ENCODE peak calls at places on chromosomes 11 and 22, in five cellular contexts. D, V, Q, P and K are unnamed samples.

GRCh38 chr22:22085702-22086500 is 103.3 kb upstream of the TOP3B start:
- DNase-seq in V (no peak), D (no peak), Q (no peak), P (no peak), K (no peak)

GRCh38 chr22:41267958-41268357 is 18.0 kb downstream of the RANGAP1 start:
- DNase-seq in P (no peak), D (no peak), Q (no peak), V (no peak), K (no peak)

GRCh38 chr11:108895579-108896480 is 231.0 kb downstream of the DDX10 start:
- DNase-seq in V (no peak), D (no peak), Q (no peak), P (no peak), K (no peak)

GRCh38 chr22:17157714-17158113 is 1.4 kb downstream of the HDHD5 start:
- DNase-seq in P (no peak), Q (no peak), D (no peak), V (no peak), K (no peak)

GRCh38 chr11:123103326-123103980 is 41.5 kb upstream of the HSPA8 start:
- DNase-seq in V (peak; percentile 62), Q (no peak), D (peak; percentile 73), P (no peak), K (peak; percentile 54)

GRCh38 chr11:9351321-9351881 is 33.1 kb upstream of the IPO7 start:
- DNase-seq in P (no peak), Q (no peak), V (no peak), D (no peak), K (no peak)

GRCh38 chr11:39304586-39304985 is 2154.9 kb downstream of the LRRC4C start:
- DNase-seq in Q (no peak), D (no peak), V (no peak), P (no peak), K (no peak)

GRCh38 chr11:44780940-44781631 is 54.3 kb downstream of the TSPAN18 start:
- DNase-seq in Q (peak; percentile 50), D (peak; percentile 56), P (no peak), V (no peak), K (no peak)

GRCh38 chr22:50443801-50444625 is 30.8 kb downstream of the SBF1 start:
- DNase-seq in P (no peak), V (no peak), Q (no peak), D (no peak), K (peak; percentile 54)

GRCh38 chr11:31871310-31872073 is 60.4 kb upstream of the PAX6 start:
- DNase-seq in Q (no peak), D (peak; percentile 63), V (no peak), P (no peak), K (no peak)
- TF ChIP-seq CTCF in Q (no peak), D (peak; percentile 43), V (no peak), P (no peak), K (no peak)

DNA sequence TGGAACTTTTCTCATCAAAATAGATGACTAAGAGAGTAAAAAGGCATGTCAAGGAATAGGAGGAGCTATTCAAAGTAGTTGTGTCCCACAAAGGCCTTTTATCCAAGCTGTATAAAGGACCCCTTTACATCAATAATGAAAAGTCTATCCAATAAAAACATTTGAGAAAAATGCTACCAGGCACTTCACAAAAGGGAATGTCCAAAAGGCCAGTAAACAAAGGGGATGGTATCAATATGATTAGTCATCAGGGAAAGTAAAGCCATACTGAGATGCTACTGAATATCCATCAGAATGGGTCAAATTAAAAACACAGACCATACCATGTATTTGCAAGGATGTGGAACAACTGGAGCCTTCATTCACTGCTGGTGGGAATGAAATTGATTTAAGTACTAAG is 224.9 kb downstream of the NELL1 start:
- DNase-seq in D (no peak), Q (no peak), V (no peak), P (no peak), K (no peak)
- TF ChIP-seq CTCF in D (no peak), Q (no peak), V (no peak), P (no peak), K (no peak)

GRCh38 chr11:36945384-36945783 is 347.3 kb upstream of the RAG2 start:
- DNase-seq in P (no peak), Q (no peak), V (no peak), D (no peak), K (no peak)
- TF ChIP-seq CTCF in P (peak; percentile 48), Q (no peak), V (peak; percentile 63), D (peak; percentile 67), K (no peak)

DNA sequence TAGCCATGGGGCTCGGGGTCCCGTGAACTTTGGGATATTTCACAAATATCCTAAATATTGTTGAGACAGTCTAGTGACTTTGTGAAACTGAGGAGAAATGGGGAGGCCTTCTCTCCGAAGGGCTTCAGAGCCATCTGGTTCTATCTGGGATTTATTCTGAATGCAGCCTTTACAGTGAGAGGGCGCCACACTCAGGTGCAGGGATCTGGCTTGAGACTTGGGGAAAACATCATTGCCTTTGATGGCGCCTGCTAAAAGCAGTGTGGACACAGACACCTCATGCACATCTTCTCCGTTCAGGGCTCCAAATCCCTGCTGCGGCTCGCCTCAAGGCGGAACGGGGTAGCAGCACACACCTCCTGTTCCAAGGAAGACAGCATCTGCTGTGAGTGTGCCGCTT is 37.2 kb upstream of the OLFML1 start:
- DNase-seq in V (peak; percentile 23), D (peak; percentile 79), P (no peak), Q (no peak), K (no peak)
- TF ChIP-seq CTCF in V (peak; percentile 45), D (peak; percentile 71), P (no peak), Q (no peak), K (no peak)

GRCh38 chr11:85663781-85664560 is 958 bp downstream of the CREBZF start:
- DNase-seq in D (peak; percentile 91), V (peak; percentile 92), Q (peak; percentile 97), P (peak; percentile 81), K (peak; percentile 90)
- TF ChIP-seq CTCF in D (peak; percentile 72), V (peak; percentile 57), Q (peak; percentile 61), P (peak; percentile 46), K (peak; percentile 59)